ENCODE peak calls at places on chromosome 9, in six cellular contexts. One of them, this sample, is unnamed.
A peak's percentile ranks its signal among the peaks of the same experiment; 100 is the strongest.

GRCh38 chr9:84945878-84946538 is 276.5 kb downstream of the NTRK2 start:
- ATAC-seq in upper lobe of right lung: peak; percentile 30
- ATAC-seq in heart left ventricle: peak; percentile 72
- ATAC-seq in body of pancreas: no peak
- ATAC-seq in heart right ventricle: peak; percentile 60
- ATAC-seq in aorta: no peak
- ATAC-seq in this sample: no peak

GRCh38 chr9:38445154-38446043 is 21.1 kb upstream of the IGFBPL1 start:
- ATAC-seq in heart right ventricle: no peak
- ATAC-seq in aorta: peak; percentile 22
- ATAC-seq in heart left ventricle: no peak
- ATAC-seq in body of pancreas: no peak
- ATAC-seq in upper lobe of right lung: peak; percentile 38
- ATAC-seq in this sample: no peak

GRCh38 chr9:77763566-77763965 is 115.4 kb upstream of the GNA14 start:
- ATAC-seq in heart right ventricle: no peak
- ATAC-seq in body of pancreas: no peak
- ATAC-seq in aorta: no peak
- ATAC-seq in upper lobe of right lung: no peak
- ATAC-seq in heart left ventricle: no peak
- ATAC-seq in this sample: no peak

GRCh38 chr9:129264388-129264787 is 86.3 kb upstream of the IER5L start:
- ATAC-seq in body of pancreas: no peak
- ATAC-seq in heart right ventricle: no peak
- ATAC-seq in aorta: no peak
- ATAC-seq in upper lobe of right lung: no peak
- ATAC-seq in heart left ventricle: no peak
- ATAC-seq in this sample: no peak

GRCh38 chr9:107707419-107707837 is 217.9 kb upstream of the KLF4 start:
- ATAC-seq in upper lobe of right lung: no peak
- ATAC-seq in heart right ventricle: peak; percentile 47
- ATAC-seq in body of pancreas: no peak
- ATAC-seq in aorta: no peak
- ATAC-seq in heart left ventricle: no peak
- ATAC-seq in this sample: no peak

GRCh38 chr9:36399980-36400331 is at the start of gene RNF38:
- ATAC-seq in upper lobe of right lung: no peak
- ATAC-seq in heart right ventricle: no peak
- ATAC-seq in heart left ventricle: no peak
- ATAC-seq in body of pancreas: no peak
- ATAC-seq in aorta: no peak
- ATAC-seq in this sample: no peak

GRCh38 chr9:129356871-129357772 is 179.1 kb upstream of the IER5L start:
- ATAC-seq in upper lobe of right lung: no peak
- ATAC-seq in body of pancreas: no peak
- ATAC-seq in aorta: no peak
- ATAC-seq in heart right ventricle: no peak
- ATAC-seq in heart left ventricle: no peak
- ATAC-seq in this sample: no peak

GRCh38 chr9:96553070-96553469 is 66.6 kb downstream of the CDC14B start:
- ATAC-seq in heart left ventricle: no peak
- ATAC-seq in heart right ventricle: no peak
- ATAC-seq in aorta: peak; percentile 58
- ATAC-seq in upper lobe of right lung: no peak
- ATAC-seq in body of pancreas: no peak
- ATAC-seq in this sample: peak; percentile 70

GRCh38 chr9:81874926-81875325 is 53.3 kb upstream of the SPATA31D4 start:
- ATAC-seq in body of pancreas: no peak
- ATAC-seq in heart left ventricle: peak; percentile 27
- ATAC-seq in aorta: no peak
- ATAC-seq in upper lobe of right lung: no peak
- ATAC-seq in heart right ventricle: peak; percentile 60
- ATAC-seq in this sample: no peak

GRCh38 chr9:91897201-91897600 is 52.8 kb downstream of the ROR2 start:
- ATAC-seq in aorta: no peak
- ATAC-seq in heart right ventricle: no peak
- ATAC-seq in heart left ventricle: no peak
- ATAC-seq in upper lobe of right lung: no peak
- ATAC-seq in body of pancreas: no peak
- ATAC-seq in this sample: no peak

This sample was measured in activated T-helper 17 cell treated with anti-CD3 and anti-CD28 coated beads, Interleukin-2, amount 50 U/mL, for 72 hours.